ENCODE peak calls at places on chromosomes 1 and 21, in six cellular contexts. One of them, this sample, is unnamed.

GRCh38 chr1:208747979-208748378 is 503.8 kb upstream of the PLXNA2 start:
- DNase-seq in AML-193: no peak
- DNase-seq in stimulated activated CD8-positive, alpha-beta memory T cell treated with anti-CD3 and anti-CD28 coated beads, Interleukin-15, amount 100 ng/mL, for 24 hours: no peak
- DNase-seq in brain pericyte: no peak
- DNase-seq in T-helper 9 cell: no peak
- DNase-seq in iris pigment epithelial cell: no peak
- DNase-seq in this sample: no peak

GRCh38 chr1:227763246-227764018 is 28.2 kb downstream of the SNAP47 start:
- DNase-seq in AML-193: no peak
- DNase-seq in T-helper 9 cell: no peak
- DNase-seq in brain pericyte: no peak
- DNase-seq in iris pigment epithelial cell: no peak
- DNase-seq in stimulated activated CD8-positive, alpha-beta memory T cell treated with anti-CD3 and anti-CD28 coated beads, Interleukin-15, amount 100 ng/mL, for 24 hours: no peak
- DNase-seq in this sample: no peak

GRCh38 chr1:206796984-206797402 is 24.7 kb upstream of the IL10 start:
- DNase-seq in stimulated activated CD8-positive, alpha-beta memory T cell treated with anti-CD3 and anti-CD28 coated beads, Interleukin-15, amount 100 ng/mL, for 24 hours: no peak
- DNase-seq in AML-193: no peak
- DNase-seq in T-helper 9 cell: no peak
- DNase-seq in brain pericyte: no peak
- DNase-seq in iris pigment epithelial cell: no peak
- DNase-seq in this sample: no peak

GRCh38 chr1:32892368-32893197 is 6.3 kb downstream of the HPCA start:
- DNase-seq in iris pigment epithelial cell: peak
- DNase-seq in T-helper 9 cell: peak
- DNase-seq in AML-193: no peak
- DNase-seq in stimulated activated CD8-positive, alpha-beta memory T cell treated with anti-CD3 and anti-CD28 coated beads, Interleukin-15, amount 100 ng/mL, for 24 hours: no peak
- DNase-seq in brain pericyte: no peak
- DNase-seq in this sample: no peak

GRCh38 chr1:41901551-41901950 is 17.2 kb downstream of the HIVEP3 start:
- DNase-seq in stimulated activated CD8-positive, alpha-beta memory T cell treated with anti-CD3 and anti-CD28 coated beads, Interleukin-15, amount 100 ng/mL, for 24 hours: no peak
- DNase-seq in brain pericyte: no peak
- DNase-seq in AML-193: no peak
- DNase-seq in iris pigment epithelial cell: no peak
- DNase-seq in T-helper 9 cell: no peak
- DNase-seq in this sample: no peak

GRCh38 chr1:6580588-6581270 is 935 bp downstream of the ZBTB48 start:
- DNase-seq in AML-193: peak
- DNase-seq in brain pericyte: no peak
- DNase-seq in stimulated activated CD8-positive, alpha-beta memory T cell treated with anti-CD3 and anti-CD28 coated beads, Interleukin-15, amount 100 ng/mL, for 24 hours: no peak
- DNase-seq in iris pigment epithelial cell: peak
- DNase-seq in T-helper 9 cell: no peak
- DNase-seq in this sample: peak

GRCh38 chr1:119011706-119012105 is 23.6 kb upstream of the TBX15 start:
- DNase-seq in iris pigment epithelial cell: no peak
- DNase-seq in brain pericyte: no peak
- DNase-seq in T-helper 9 cell: no peak
- DNase-seq in AML-193: no peak
- DNase-seq in stimulated activated CD8-positive, alpha-beta memory T cell treated with anti-CD3 and anti-CD28 coated beads, Interleukin-15, amount 100 ng/mL, for 24 hours: no peak
- DNase-seq in this sample: no peak

GRCh38 chr21:45987121-45987711 is 5.6 kb downstream of the COL6A1 start:
- DNase-seq in AML-193: no peak
- DNase-seq in brain pericyte: no peak
- DNase-seq in stimulated activated CD8-positive, alpha-beta memory T cell treated with anti-CD3 and anti-CD28 coated beads, Interleukin-15, amount 100 ng/mL, for 24 hours: no peak
- DNase-seq in iris pigment epithelial cell: no peak
- DNase-seq in T-helper 9 cell: no peak
- DNase-seq in this sample: no peak